ENCODE peak calls at places on chromosomes 1 and 21, in ten cellular contexts. F is stomach; U is neural crest cell; L is stimulated activated naive CD8-positive, alpha-beta T cell treated with anti-CD3 and anti-CD28 coated beads, Interleukin-15, Interleukin-2, amounts not matched to agents 100 U/mL and 50 U/mL, for 24 hours; S is aorta; B is NCI-H1092; P is cardiac fibroblast; Z is bronchial epithelial cell; R is activated naive CD8-positive, alpha-beta T cell treated with anti-CD3 and anti-CD28 coated beads, Interleukin-2, amount 50 U/mL, for 24 hours; E is NCI-H510A. H is an unnamed sample.
A peak's percentile ranks its signal among the peaks of the same experiment; 100 is the strongest.

GRCh38 chr1:53552146-53552940 is 93.1 kb downstream of the DMRTB1 start:
- DNase-seq in F (no peak), U (no peak), L (no peak), S (peak; percentile 21), B (no peak), P (no peak), Z (no peak), R (no peak), E (no peak), H (no peak)

GRCh38 chr1:196873385-196873784 is 14.5 kb upstream of the CFHR4 start:
- DNase-seq in F (no peak), U (no peak), L (no peak), S (no peak), B (no peak), P (no peak), Z (no peak), R (no peak), E (peak; percentile 83), H (no peak)

GRCh38 chr21:43266534-43266933 is 97.7 kb downstream of the CRYAA start:
- DNase-seq in F (no peak), U (no peak), L (no peak), S (peak; percentile 29), B (no peak), P (peak; percentile 72), Z (peak; percentile 69), R (no peak), E (no peak), H (no peak)

GRCh38 chr1:240126821-240127220 is 35.1 kb downstream of the FMN2 start:
- DNase-seq in F (no peak), U (no peak), L (no peak), S (no peak), B (no peak), P (no peak), Z (no peak), R (no peak), E (no peak), H (no peak)

GRCh38 chr1:12798911-12799310 is 7.7 kb downstream of the PRAMEF1 start:
- DNase-seq in F (no peak), U (no peak), L (no peak), S (no peak), B (no peak), P (no peak), Z (no peak), R (no peak), E (no peak), H (no peak)

GRCh38 chr1:38352869-38353268 is 306.3 kb upstream of the POU3F1 start:
- DNase-seq in F (no peak), U (no peak), L (no peak), S (no peak), B (no peak), P (no peak), Z (no peak), R (no peak), E (no peak), H (no peak)

GRCh38 chr1:7592120-7592798 is 178.8 kb upstream of the VAMP3 start:
- DNase-seq in F (no peak), U (no peak), L (no peak), S (peak; percentile 28), B (no peak), P (no peak), Z (no peak), R (no peak), E (no peak), H (no peak)

GRCh38 chr1:90579212-90579802 is 137.8 kb downstream of the BARHL2 start:
- DNase-seq in F (no peak), U (no peak), L (no peak), S (no peak), B (peak; percentile 1), P (peak; percentile 64), Z (peak; percentile 64), R (no peak), E (peak; percentile 2), H (peak; percentile 61)

GRCh38 chr1:46587072-46587471 is 17.0 kb downstream of the MKNK1 start:
- DNase-seq in F (no peak), U (no peak), L (no peak), S (peak; percentile 87), B (no peak), P (no peak), Z (no peak), R (no peak), E (no peak), H (no peak)

GRCh38 chr1:223670458-223671159 is 5.1 kb upstream of the CAPN8 start:
- DNase-seq in F (peak; percentile 61), U (peak; percentile 17), L (peak; percentile 18), S (no peak), B (peak; percentile 57), P (peak; percentile 59), Z (peak; percentile 69), R (peak; percentile 12), E (no peak), H (peak; percentile 62)

GRCh38 chr1:206911064-206911663 is 10.6 kb downstream of the FCMR start:
- DNase-seq in F (no peak), U (no peak), L (no peak), S (no peak), B (no peak), P (peak; percentile 85), Z (peak; percentile 75), R (no peak), E (no peak), H (peak; percentile 76)

GRCh38 chr1:184567648-184568047 is 180.8 kb downstream of the C1orf21 start:
- DNase-seq in F (no peak), U (no peak), L (no peak), S (no peak), B (no peak), P (peak; percentile 23), Z (no peak), R (no peak), E (no peak), H (no peak)

GRCh38 chr1:43058545-43059360 is 100.1 kb upstream of the SLC2A1 start:
- DNase-seq in F (no peak), U (no peak), L (peak; percentile 71), S (peak; percentile 73), B (no peak), P (peak; percentile 62), Z (peak; percentile 84), R (peak; percentile 65), E (no peak), H (peak; percentile 41)

GRCh38 chr1:209769171-209769904 is 13.5 kb downstream of the TRAF3IP3 start:
- DNase-seq in F (no peak), U (no peak), L (peak; percentile 77), S (peak; percentile 91), B (no peak), P (peak; percentile 94), Z (peak; percentile 82), R (peak; percentile 76), E (no peak), H (no peak)

GRCh38 chr1:32200226-32201010 is at the start of gene CCDC28B:
- DNase-seq in F (peak; percentile 45), U (peak; percentile 66), L (peak; percentile 77), S (peak; percentile 78), B (peak; percentile 82), P (peak; percentile 69), Z (peak; percentile 42), R (peak; percentile 72), E (peak; percentile 38), H (peak; percentile 69)

GRCh38 chr1:18139198-18139981 is 31.8 kb downstream of the IGSF21 start:
- DNase-seq in F (no peak), U (no peak), L (no peak), S (no peak), B (no peak), P (no peak), Z (no peak), R (no peak), E (no peak), H (peak; percentile 15)

GRCh38 chr21:42739061-42739931 is 85.9 kb downstream of the PDE9A start:
- DNase-seq in F (no peak), U (no peak), L (no peak), S (no peak), B (no peak), P (peak; percentile 58), Z (no peak), R (no peak), E (no peak), H (no peak)

GRCh38 chr1:222634180-222635013 is 16.5 kb downstream of the MIA3 start:
- DNase-seq in F (peak; percentile 67), U (peak; percentile 76), L (peak; percentile 66), S (no peak), B (peak; percentile 91), P (peak; percentile 97), Z (peak; percentile 86), R (peak; percentile 63), E (peak; percentile 18), H (peak; percentile 91)

GRCh38 chr1:110060034-110060661 is 10.3 kb downstream of the ALX3 start:
- DNase-seq in F (peak; percentile 58), U (peak; percentile 42), L (peak; percentile 86), S (no peak), B (no peak), P (peak; percentile 46), Z (peak; percentile 18), R (peak; percentile 83), E (no peak), H (peak; percentile 92)

GRCh38 chr1:118097622-118098348 is 87.2 kb downstream of the SPAG17 start:
- DNase-seq in F (no peak), U (no peak), L (no peak), S (no peak), B (no peak), P (no peak), Z (peak; percentile 42), R (no peak), E (no peak), H (no peak)

GRCh38 chr1:8456306-8456912 is 138.5 kb downstream of the SLC45A1 start:
- DNase-seq in F (no peak), U (no peak), L (no peak), S (no peak), B (no peak), P (peak; percentile 84), Z (peak; percentile 64), R (no peak), E (no peak), H (no peak)

GRCh38 chr1:228236744-228237143 is 28.9 kb downstream of the OBSCN start:
- DNase-seq in F (peak; percentile 49), U (peak; percentile 45), L (peak; percentile 54), S (no peak), B (no peak), P (peak; percentile 65), Z (peak; percentile 25), R (peak; percentile 42), E (no peak), H (peak; percentile 72)